ENCODE peak calls at places on chromosomes 12 and 14, in five cellular contexts. J, D, U, L and K are unnamed samples.
A peak's percentile ranks its signal among the peaks of the same experiment; 100 is the strongest.

GRCh38 chr14:76312821-76313220 is 63.1 kb upstream of the ESRRB start:
- DNase-seq in J (no peak), D (no peak), U (no peak), L (no peak), K (no peak)

GRCh38 chr14:58151264-58151700 is 731 bp downstream of the ARMH4 start:
- DNase-seq in J (no peak), D (peak; percentile 20), U (no peak), L (no peak), K (peak; percentile 20)

GRCh38 chr12:3034067-3034750 is 43.0 kb upstream of the TSPAN9 start:
- DNase-seq in J (peak; percentile 50), D (peak; percentile 77), U (no peak), L (peak; percentile 68), K (peak; percentile 92)

GRCh38 chr12:76277480-76277879 is 70.7 kb downstream of the BBS10 start:
- DNase-seq in J (no peak), D (no peak), U (no peak), L (peak; percentile 87), K (no peak)

GRCh38 chr12:93699271-93700141 is 22.3 kb downstream of the CRADD start:
- DNase-seq in J (no peak), D (no peak), U (no peak), L (peak; percentile 80), K (no peak)

GRCh38 chr12:6476496-6476895 is 6.0 kb upstream of the VAMP1 start:
- DNase-seq in J (no peak), D (no peak), U (no peak), L (no peak), K (no peak)

GRCh38 chr14:103607822-103608221 is 21.2 kb upstream of the KLC1 start:
- DNase-seq in J (no peak), D (no peak), U (no peak), L (no peak), K (no peak)

GRCh38 chr14:73457050-73457934 is 1.1 kb downstream of the NUMB start:
- DNase-seq in J (no peak), D (no peak), U (peak; percentile 33), L (peak; percentile 43), K (peak; percentile 32)

GRCh38 chr12:32702470-32702869 is 23.4 kb downstream of the DNM1L start:
- DNase-seq in J (no peak), D (no peak), U (no peak), L (no peak), K (no peak)

GRCh38 chr12:45850302-45850701 is 120.8 kb downstream of the ARID2 start:
- DNase-seq in J (no peak), D (no peak), U (no peak), L (no peak), K (no peak)

GRCh38 chr12:7054925-7055324 is 5.6 kb upstream of the C1S start:
- DNase-seq in J (no peak), D (no peak), U (no peak), L (no peak), K (no peak)

GRCh38 chr14:91114079-91115065 is 499 bp downstream of the DGLUCY start:
- DNase-seq in J (peak; percentile 83), D (no peak), U (no peak), L (peak; percentile 91), K (peak; percentile 85)

GRCh38 chr12:116818341-116818856 is 62.8 kb downstream of the HRK start:
- DNase-seq in J (no peak), D (no peak), U (no peak), L (peak; percentile 14), K (no peak)

GRCh38 chr12:92595663-92596062 is 107.1 kb upstream of the PLEKHG7 start:
- DNase-seq in J (no peak), D (no peak), U (no peak), L (no peak), K (no peak)

GRCh38 chr12:106173442-106173841 is 34.7 kb upstream of the NUAK1 start:
- DNase-seq in J (no peak), D (no peak), U (no peak), L (no peak), K (no peak)

GRCh38 chr12:48454675-48455074 is 17.7 kb upstream of the ANP32D start:
- DNase-seq in J (no peak), D (peak; percentile 34), U (no peak), L (peak; percentile 6), K (no peak)

GRCh38 chr14:97328743-97329142 is 531.6 kb downstream of the VRK1 start:
- DNase-seq in J (no peak), D (no peak), U (no peak), L (peak; percentile 3), K (no peak)

GRCh38 chr12:123085730-123086487 is 65.0 kb downstream of the PITPNM2 start:
- DNase-seq in J (no peak), D (no peak), U (no peak), L (peak; percentile 93), K (no peak)

GRCh38 chr14:54211562-54212308 is 185.1 kb upstream of the CDKN3 start:
- DNase-seq in J (no peak), D (no peak), U (no peak), L (peak; percentile 93), K (no peak)

GRCh38 chr14:102088012-102088792 is 1.4 kb upstream of the HSP90AA1 start:
- DNase-seq in J (peak; percentile 55), D (no peak), U (no peak), L (no peak), K (peak; percentile 63)

GRCh38 chr12:122062832-122063690 is 15.5 kb upstream of the MLXIP start:
- DNase-seq in J (no peak), D (no peak), U (no peak), L (peak; percentile 86), K (no peak)